ENCODE peak calls at places on chromosome 4, in six cellular contexts. L, B, T, N, S and V are unnamed samples.

GRCh38 chr4:153488006-153488718 is 22.0 kb downstream of the TMEM131L start:
- DNase-seq in L (no peak), B (no peak), N (no peak), T (peak), S (no peak), V (no peak)

GRCh38 chr4:76554630-76555029 is 119.6 kb downstream of the SHROOM3 start:
- DNase-seq in S (no peak), L (no peak), B (no peak), T (no peak), N (no peak), V (no peak)

GRCh38 chr4:67465032-67465762 is 80.1 kb downstream of the CENPC start:
- DNase-seq in T (no peak), S (no peak), B (no peak), L (no peak), N (no peak), V (no peak)

GRCh38 chr4:186807809-186808634 is 84.4 kb upstream of the FAT1 start:
- DNase-seq in N (no peak), T (no peak), B (no peak), L (no peak), S (no peak), V (no peak)

GRCh38 chr4:182826391-182826790 is 90.8 kb downstream of the DCTD start:
- DNase-seq in T (no peak), B (no peak), S (no peak), L (no peak), N (no peak), V (no peak)

GRCh38 chr4:2938906-2939305 is 24.3 kb downstream of the NOP14 start:
- DNase-seq in T (no peak), B (no peak), S (no peak), N (no peak), L (no peak), V (no peak)

GRCh38 chr4:179352221-179352620 is 1910.0 kb upstream of the AGA start:
- DNase-seq in N (no peak), S (no peak), T (no peak), L (no peak), B (no peak), V (no peak)

GRCh38 chr4:165289429-165289785 is 38.1 kb upstream of the MSMO1 start:
- DNase-seq in N (no peak), B (no peak), L (no peak), T (no peak), S (no peak), V (no peak)

GRCh38 chr4:13887010-13887409 is 259.5 kb upstream of the BOD1L1 start:
- DNase-seq in S (no peak), B (no peak), L (no peak), T (no peak), N (no peak), V (no peak)

GRCh38 chr4:39568805-39569204 is 41.6 kb upstream of the UGDH start:
- DNase-seq in S (no peak), B (no peak), L (no peak), T (no peak), N (no peak), V (no peak)

GRCh38 chr4:169009281-169010124 is 552 bp downstream of the CBR4 start:
- DNase-seq in B (peak), T (peak), L (peak), N (peak), S (no peak), V (no peak)

GRCh38 chr4:138341739-138342415 is 99.7 kb upstream of the SLC7A11 start:
- DNase-seq in L (no peak), B (no peak), N (no peak), T (no peak), S (no peak), V (no peak)

GRCh38 chr4:26866203-26866602 is 5.6 kb downstream of the STIM2 start:
- DNase-seq in T (no peak), S (no peak), N (no peak), L (no peak), B (no peak), V (no peak)

GRCh38 chr4:3348621-3349020 is 55.8 kb downstream of the RGS12 start:
- DNase-seq in T (no peak), B (no peak), L (no peak), S (no peak), N (no peak), V (no peak)

GRCh38 chr4:24010994-24011393 is 121.1 kb upstream of the PPARGC1A start:
- DNase-seq in B (no peak), T (no peak), N (no peak), L (no peak), S (no peak), V (no peak)

GRCh38 chr4:184824776-184825393 is 883 bp downstream of the ACSL1 start:
- DNase-seq in T (peak), S (no peak), B (no peak), N (no peak), L (no peak), V (no peak)

GRCh38 chr4:3638080-3638715 is 106.0 kb upstream of the LRPAP1 start:
- DNase-seq in T (no peak), N (no peak), L (no peak), S (no peak), B (no peak), V (no peak)

GRCh38 chr4:145760961-145761929 is 81.3 kb downstream of the C4orf51 start:
- DNase-seq in B (no peak), L (no peak), S (no peak), T (no peak), N (no peak), V (no peak)

GRCh38 chr4:52560844-52561280 is 98.2 kb downstream of the USP46 start:
- DNase-seq in N (no peak), B (no peak), T (no peak), L (no peak), S (no peak), V (no peak)

GRCh38 chr4:147336252-147336651 is 144.6 kb upstream of the EDNRA start:
- DNase-seq in N (no peak), T (peak), B (no peak), L (no peak), S (no peak), V (no peak)
- TF ChIP-seq JUN in N (no peak), T (peak), B (no peak), L (no peak), S (no peak), V (no peak)

GRCh38 chr4:43716721-43717395 is 731.8 kb downstream of the KCTD8 start:
- DNase-seq in T (no peak), S (no peak), N (no peak), L (no peak), B (no peak), V (no peak)
- TF ChIP-seq JUN in T (no peak), S (no peak), N (no peak), L (no peak), B (no peak), V (no peak)

GRCh38 chr4:45317276-45317675 is 590.9 kb upstream of the GNPDA2 start:
- DNase-seq in S (no peak), L (no peak), B (no peak), T (no peak), N (no peak), V (no peak)
- TF ChIP-seq JUN in S (no peak), L (no peak), B (no peak), T (no peak), N (no peak), V (no peak)

GRCh38 chr4:156378053-156378665 is 424.5 kb upstream of the CTSO start:
- DNase-seq in N (peak), B (no peak), S (no peak), L (peak), T (peak), V (no peak)
- TF ChIP-seq JUN in N (no peak), B (no peak), S (no peak), L (no peak), T (no peak), V (no peak)

DNA sequence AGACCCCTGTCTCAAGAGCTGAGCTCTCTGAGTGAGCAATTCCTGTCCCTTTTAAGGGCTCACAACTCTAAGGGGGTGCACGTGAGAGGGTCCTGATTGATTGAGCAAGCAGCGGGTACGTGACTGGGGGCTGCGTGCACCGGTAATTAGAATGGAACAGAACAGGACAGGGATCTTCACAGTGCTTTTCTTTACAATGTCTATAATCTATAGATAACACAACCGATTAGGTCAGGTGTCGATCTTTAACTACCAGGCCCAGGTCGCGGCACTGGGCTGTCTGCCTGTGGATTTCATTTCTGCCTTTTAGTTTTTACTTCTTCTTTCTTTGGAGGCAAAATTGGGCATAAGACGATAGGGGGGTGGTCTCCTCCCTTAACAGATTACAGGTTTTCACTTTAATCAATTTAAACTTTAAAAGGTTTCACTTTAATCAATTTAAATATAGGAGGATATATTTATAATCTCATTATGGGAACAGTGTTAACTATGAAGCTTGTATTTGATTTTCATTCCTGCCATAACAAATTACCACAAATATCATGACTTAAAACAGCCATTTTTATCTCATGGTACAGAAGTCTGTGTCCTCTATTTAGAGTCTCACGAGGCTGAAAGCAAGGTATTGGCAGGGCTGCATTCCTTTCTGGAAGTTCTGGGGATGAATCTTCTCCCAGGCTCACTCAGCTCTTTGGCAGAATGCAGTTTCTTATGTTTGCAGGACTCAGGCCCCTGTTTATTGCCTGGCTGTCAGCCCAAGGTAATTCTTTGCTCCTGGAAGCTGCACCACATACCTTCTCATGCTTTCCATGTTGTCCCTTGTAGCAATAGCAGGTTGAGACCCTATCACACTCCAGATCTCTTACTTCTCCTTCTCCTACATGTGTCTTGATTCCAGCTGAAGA is 5.2 kb downstream of the SPATA4 start:
- DNase-seq in L (no peak), T (no peak), N (no peak), B (no peak), S (no peak), V (no peak)
- TF ChIP-seq JUN in L (no peak), T (no peak), N (no peak), B (no peak), S (no peak), V (no peak)